ENCODE peak calls at places on chromosome 22, in five cellular contexts. M is mammary epithelial cell, A is cardiac muscle cell, Q is brain microvascular endothelial cell, G is GM20000. B is an unnamed sample.

GRCh38 chr22:25488244-25489020 is 76.0 kb upstream of the GRK3 start:
- DNase-seq in G (no peak), M (peak), A (peak), Q (peak), B (peak)

GRCh38 chr22:31036671-31037550 is 44.2 kb upstream of the SMTN start:
- DNase-seq in Q (peak), A (peak), M (peak), G (no peak), B (no peak)

GRCh38 chr22:20573830-20574615 is 66.6 kb downstream of the MED15 start:
- DNase-seq in M (no peak), A (no peak), Q (no peak), G (no peak), B (no peak)

GRCh38 chr22:29205598-29206371 is at the start of gene EMID1:
- DNase-seq in M (no peak), G (peak), Q (no peak), A (peak), B (peak)

GRCh38 chr22:38346506-38346905 is 29.3 kb upstream of the CSNK1E start:
- DNase-seq in Q (no peak), M (no peak), G (no peak), A (no peak), B (no peak)

GRCh38 chr22:17746916-17747315 is 27.4 kb downstream of the BID start:
- DNase-seq in M (no peak), G (no peak), Q (no peak), A (no peak), B (no peak)

GRCh38 chr22:16949561-16949960 is 58.5 kb downstream of the GAB4 start:
- DNase-seq in G (peak), Q (no peak), M (no peak), A (no peak), B (peak)

GRCh38 chr22:25833676-25834075 is 91.7 kb downstream of the MYO18B start:
- DNase-seq in A (no peak), G (no peak), Q (no peak), M (no peak), B (no peak)

GRCh38 chr22:42313804-42314581 is 43.5 kb upstream of the TCF20 start:
- DNase-seq in G (peak), A (peak), M (peak), Q (peak), B (peak)

GRCh38 chr22:19463491-19464469 is 15.2 kb downstream of the UFD1 start:
- DNase-seq in A (no peak), Q (no peak), G (no peak), M (no peak), B (no peak)

GRCh38 chr22:24170189-24170588 is 11.1 kb upstream of the SUSD2 start:
- DNase-seq in M (no peak), Q (no peak), A (no peak), G (no peak), B (no peak)

GRCh38 chr22:24184057-24184798 is 2.9 kb downstream of the SUSD2 start:
- DNase-seq in Q (no peak), G (no peak), M (no peak), A (no peak), B (no peak)

GRCh38 chr22:24304067-24304675 is 33.5 kb downstream of the SPECC1L start:
- DNase-seq in G (no peak), A (no peak), Q (no peak), M (no peak), B (no peak)

GRCh38 chr22:19983701-19984100 is 32.9 kb downstream of the ARVCF start:
- DNase-seq in G (no peak), A (no peak), M (no peak), Q (no peak), B (no peak)

GRCh38 chr22:45598596-45599217 is 72.9 kb upstream of the ATXN10 start:
- DNase-seq in A (no peak), Q (no peak), M (no peak), G (no peak), B (no peak)

GRCh38 chr22:32255726-32256125 is 579 bp upstream of the SLC5A4 start:
- DNase-seq in Q (no peak), M (peak), A (no peak), G (no peak), B (peak)

GRCh38 chr22:20746466-20747189 is 27.3 kb upstream of the SERPIND1 start:
- DNase-seq in M (no peak), Q (no peak), A (no peak), G (no peak), B (no peak)

GRCh38 chr22:41256898-41257260 is 16.1 kb upstream of the CHADL start:
- DNase-seq in G (no peak), A (peak), Q (peak), M (no peak), B (no peak)

GRCh38 chr22:38572065-38572464 is 2.1 kb upstream of the DMC1 start:
- DNase-seq in A (peak), Q (peak), G (peak), M (peak), B (peak)

GRCh38 chr22:19933328-19934241 is 8.0 kb upstream of the COMT start:
- DNase-seq in M (no peak), G (no peak), A (no peak), Q (no peak), B (no peak)

GRCh38 chr22:42697542-42698013 is 23.1 kb downstream of the A4GALT start:
- DNase-seq in Q (peak), M (peak), G (no peak), A (peak), B (no peak)

GRCh38 chr22:44348963-44349950 is 36.5 kb upstream of the SHISAL1 start:
- DNase-seq in G (no peak), M (no peak), Q (peak), A (peak), B (no peak)
- TF ChIP-seq CTCF in G (no peak), M (no peak), Q (no peak), A (peak), B (no peak)

GRCh38 chr22:44331881-44332714 is 19.3 kb upstream of the SHISAL1 start:
- DNase-seq in G (no peak), M (no peak), Q (no peak), A (peak), B (no peak)
- TF ChIP-seq CTCF in G (no peak), M (no peak), Q (no peak), A (no peak), B (no peak)

GRCh38 chr22:47453049-47453448 is 690.6 kb downstream of the TBC1D22A start:
- DNase-seq in M (no peak), Q (no peak), G (no peak), A (no peak), B (no peak)
- TF ChIP-seq CTCF in M (no peak), Q (no peak), G (no peak), A (no peak), B (no peak)

DNA sequence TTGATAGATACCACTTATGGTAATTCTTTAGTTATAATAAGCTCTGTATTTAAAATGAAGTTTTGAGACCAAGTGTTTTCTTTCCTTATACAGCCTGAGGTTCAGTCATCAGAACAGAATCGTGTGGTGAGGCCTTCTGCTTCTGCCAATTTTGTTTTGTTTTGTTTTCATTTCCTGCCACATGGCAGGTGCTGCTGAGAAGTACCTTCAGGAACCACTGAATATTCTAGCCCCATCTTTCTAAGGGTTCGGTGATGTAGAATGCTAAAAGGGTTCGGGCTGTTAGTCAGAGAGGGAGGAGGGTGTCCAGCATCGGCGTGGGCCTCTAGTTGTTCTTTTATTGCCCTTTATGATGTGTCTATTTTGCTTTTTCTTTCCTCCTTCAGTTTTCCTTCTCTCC is 25.8 kb downstream of the TNRC6B start:
- DNase-seq in A (no peak), G (peak), Q (no peak), M (no peak), B (peak)
- TF ChIP-seq CTCF in A (no peak), G (no peak), Q (no peak), M (no peak), B (no peak)

DNA sequence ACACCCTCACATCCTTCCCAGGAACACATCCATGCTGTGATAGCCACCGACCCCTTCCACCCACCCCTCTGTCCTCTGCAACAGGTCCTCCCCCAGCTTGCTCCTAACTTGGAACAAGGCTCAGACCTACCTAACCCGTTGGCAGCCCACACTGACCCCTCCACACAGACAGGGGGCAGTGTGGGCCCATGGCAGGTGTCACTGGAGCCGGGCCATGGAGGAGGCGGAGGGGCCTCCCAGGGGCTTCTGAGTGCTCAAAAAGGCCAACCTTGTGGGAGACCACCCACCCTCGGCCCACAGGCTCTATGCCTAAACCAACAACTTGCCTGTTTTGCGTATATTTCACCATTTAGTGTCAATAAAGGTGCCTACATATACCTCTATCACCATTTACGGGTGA is 57.0 kb downstream of the CERK start:
- DNase-seq in G (peak), M (no peak), A (no peak), Q (no peak), B (peak)
- TF ChIP-seq CTCF in G (peak), M (no peak), A (peak), Q (peak), B (peak)

GRCh38 chr22:22513619-22514018 is 5.1 kb upstream of the ZNF280B start:
- DNase-seq in Q (no peak), G (no peak), A (no peak), M (no peak), B (no peak)

GRCh38 chr22:22507743-22508273 is 734 bp downstream of the ZNF280B start:
- DNase-seq in Q (no peak), G (peak), M (no peak), A (no peak), B (peak)

GRCh38 chr22:22506736-22507135 is 1.8 kb downstream of the ZNF280B start:
- DNase-seq in Q (no peak), M (no peak), G (no peak), A (no peak), B (no peak)

DNA sequence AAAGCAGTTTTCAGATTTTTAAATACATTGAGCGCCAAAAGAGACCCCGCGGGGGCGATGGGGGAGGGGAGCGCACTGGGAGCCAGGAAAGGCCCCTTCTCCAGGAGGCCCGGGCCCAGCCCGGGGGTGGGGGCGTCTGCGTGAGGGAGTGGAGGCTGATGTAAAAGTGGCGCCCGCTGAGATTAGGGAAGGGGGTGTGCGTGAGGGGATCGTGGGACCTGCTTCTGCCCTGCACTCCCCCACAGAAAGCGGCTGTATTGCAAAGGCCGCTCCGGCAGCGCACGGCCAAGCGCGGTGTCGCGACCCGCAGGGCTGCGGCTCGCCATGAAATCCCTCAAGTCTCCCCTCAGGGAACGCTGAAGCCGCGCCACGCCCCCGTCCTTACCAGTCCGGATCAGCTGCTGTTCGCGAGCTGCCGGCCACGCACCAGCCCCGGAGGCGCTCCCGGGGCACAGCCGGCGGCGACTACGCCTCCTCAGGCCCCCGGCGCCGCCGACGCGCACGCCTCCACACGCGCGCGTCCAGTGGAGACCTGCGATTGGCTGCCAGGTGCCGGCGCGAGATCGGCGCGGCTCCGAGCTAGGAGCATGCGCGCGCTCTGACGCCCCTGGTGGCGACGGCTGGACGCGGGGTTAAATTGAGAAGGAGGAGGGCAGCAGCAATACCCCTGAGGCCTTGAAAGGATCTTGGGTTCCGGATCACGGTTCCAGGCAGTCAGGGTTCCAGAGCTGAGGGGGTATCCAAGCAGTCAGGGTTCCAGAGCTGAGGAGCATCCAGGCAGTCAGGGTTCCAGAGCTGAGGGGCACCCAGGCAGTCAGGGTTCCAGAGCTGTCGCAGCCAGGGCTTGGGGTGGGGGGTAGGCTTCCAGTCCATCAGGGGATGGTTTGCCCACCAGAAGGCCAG is at the start of gene ZNF280B:
- DNase-seq in Q (peak), G (peak), M (peak), A (peak), B (peak)
- TF ChIP-seq CTCF in Q (peak), G (peak), M (no peak), A (peak), B (peak)

DNA sequence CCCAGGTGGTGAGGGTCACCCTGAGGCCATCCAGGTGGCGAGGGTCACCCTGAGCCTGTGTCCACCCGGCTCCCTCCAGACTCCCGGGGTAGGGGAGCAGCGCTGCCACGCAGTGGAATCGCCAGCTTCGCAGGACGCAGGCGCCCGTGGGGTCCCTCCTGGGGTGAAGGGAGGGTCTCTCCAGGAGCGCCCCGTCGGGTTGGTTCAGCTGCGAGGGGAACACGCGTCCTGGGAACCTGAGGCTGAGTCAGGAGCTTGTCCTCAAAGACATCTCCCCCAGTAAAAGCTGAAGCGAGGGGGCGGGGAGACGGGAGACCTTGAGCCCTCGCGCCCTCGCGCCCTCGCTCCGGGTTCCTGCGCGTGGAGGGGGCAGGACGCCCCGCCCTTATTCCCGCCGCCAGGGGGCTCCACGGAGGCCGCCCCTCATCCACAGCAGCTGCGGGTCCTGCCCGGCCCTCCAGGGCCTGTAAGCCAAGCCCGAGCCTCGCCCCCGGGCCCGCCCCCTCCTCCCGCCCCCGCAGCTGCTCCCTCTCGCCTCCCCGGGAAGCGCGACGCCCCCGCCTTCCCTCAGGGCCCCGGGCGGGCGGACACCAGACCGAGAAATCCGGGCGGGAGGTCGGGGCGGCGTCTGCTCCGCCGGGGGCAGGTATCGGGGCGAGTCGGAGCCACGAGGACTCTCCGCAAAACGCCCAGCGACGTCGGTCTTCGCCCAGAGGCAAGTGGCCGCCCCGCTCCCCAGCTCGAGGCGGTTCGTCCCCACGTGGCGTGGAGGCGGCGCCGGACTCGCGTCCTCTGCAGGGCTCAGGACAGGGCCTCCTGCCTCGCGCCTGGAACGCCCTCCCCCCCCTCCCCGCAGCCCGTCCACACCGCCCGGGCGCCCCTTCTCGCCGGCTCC is 22.8 kb downstream of the PIM3 start:
- DNase-seq in A (peak), Q (no peak), G (peak), M (no peak), B (no peak)
- TF ChIP-seq CTCF in A (peak), Q (peak), G (peak), M (no peak), B (peak)

GRCh38 chr22:50542416-50542927 is 3.2 kb upstream of the KLHDC7B start:
- DNase-seq in G (peak), A (no peak), M (peak), Q (no peak), B (peak)

GRCh38 chr22:50544746-50545253 is 899 bp upstream of the KLHDC7B start:
- DNase-seq in M (peak), Q (no peak), G (peak), A (no peak), B (peak)

GRCh38 chr22:50546326-50547230 is 879 bp downstream of the KLHDC7B start:
- DNase-seq in A (no peak), M (no peak), Q (no peak), G (peak), B (no peak)

GRCh38 chr22:50545522-50546325 is at the start of gene KLHDC7B:
- DNase-seq in G (peak), M (no peak), A (no peak), Q (no peak), B (peak)

GRCh38 chr22:50544078-50544745 is 1.5 kb upstream of the KLHDC7B start:
- DNase-seq in M (no peak), G (peak), Q (peak), A (peak), B (peak)
- TF ChIP-seq CTCF in M (no peak), G (peak), Q (peak), A (peak), B (peak)

B was measured in activated CD8-positive, alpha-beta T cell treated with anti-CD3 and anti-CD28 coated beads for 36 hours.